ENCODE peak calls at places on chromosomes 5 and 9, in eight cellular contexts. N is NCI-H460; A is EH; G is HT1080; J is NCI-H526; Q is germinal center; L is activated T-cell treated with anti-CD3 and anti-CD28 coated beads, Interleukin-2, amount 50 U/mL, for 72 hours; H is activated naive CD4-positive, alpha-beta T cell treated with Interleukin-2 at 50 U/mL for 16 hours. T is an unnamed sample.

GRCh38 chr9:969693-970309 is 6.7 kb upstream of the DMRT3 start:
- DNase-seq in A (no peak), N (no peak), G (no peak), H (no peak), Q (no peak), L (peak; percentile 3), J (no peak), T (no peak)

GRCh38 chr9:93224591-93224990 is 40.7 kb downstream of the WNK2 start:
- DNase-seq in J (no peak), H (no peak), N (no peak), G (no peak), A (no peak), L (no peak), Q (no peak), T (no peak)

GRCh38 chr5:110880413-110880812 is 141.6 kb downstream of the SLC25A46 start:
- DNase-seq in N (no peak), G (peak; percentile 65), A (peak; percentile 84), H (no peak), Q (no peak), J (no peak), L (no peak), T (peak; percentile 5)

GRCh38 chr5:169577966-169578365 is 5.6 kb upstream of the SPDL1 start:
- DNase-seq in G (peak; percentile 4), A (peak; percentile 30), H (no peak), J (no peak), Q (no peak), N (no peak), L (no peak), T (peak; percentile 25)

GRCh38 chr5:179504191-179504590 is 46.2 kb upstream of the RUFY1 start:
- DNase-seq in J (no peak), G (no peak), A (peak; percentile 22), Q (no peak), N (no peak), L (no peak), H (no peak), T (no peak)

GRCh38 chr5:64767959-64768357 is 533 bp downstream of the SREK1IP1 start:
- DNase-seq in N (peak; percentile 2), G (peak; percentile 11), H (no peak), J (no peak), A (peak; percentile 41), L (peak; percentile 23), Q (no peak), T (peak; percentile 7)

GRCh38 chr5:10513501-10514442 is 50.1 kb upstream of the ANKRD33B start:
- DNase-seq in J (no peak), Q (no peak), G (peak; percentile 96), A (peak; percentile 95), N (no peak), L (no peak), H (no peak), T (peak; percentile 98)

GRCh38 chr9:125359011-125359410 is 97.4 kb downstream of the GAPVD1 start:
- DNase-seq in N (no peak), J (no peak), L (no peak), A (no peak), H (no peak), G (no peak), Q (no peak), T (no peak)

GRCh38 chr5:128903550-128903949 is 61.7 kb upstream of the SLC27A6 start:
- DNase-seq in J (no peak), H (no peak), A (no peak), Q (no peak), G (no peak), L (no peak), N (no peak), T (no peak)

GRCh38 chr5:149771216-149771973 is 41.3 kb downstream of the PPARGC1B start:
- DNase-seq in J (no peak), Q (no peak), L (no peak), H (no peak), G (no peak), N (no peak), A (no peak), T (no peak)

GRCh38 chr5:124111886-124112285 is 599.9 kb downstream of the CSNK1G3 start:
- DNase-seq in L (no peak), J (no peak), H (no peak), N (no peak), G (peak; percentile 48), A (no peak), Q (no peak), T (no peak)

GRCh38 chr5:104172976-104173375 is 610.4 kb upstream of the NUDT12 start:
- DNase-seq in A (no peak), J (no peak), Q (no peak), L (no peak), N (no peak), G (no peak), H (no peak), T (no peak)

T was measured in ACHN.